ENCODE peak calls at places on chromosomes 1 and 21, in five cellular contexts. C is A549, T is AG04450, R is natural killer cell, W is astrocyte of the spinal cord. G is an unnamed sample.

GRCh38 chr1:170410391-170411146 is 121.4 kb upstream of the GORAB start:
- DNase-seq in C (no peak), T (no peak), R (no peak), W (peak; percentile 61), G (no peak)

GRCh38 chr1:43773821-43774220 is 66.5 kb downstream of the ST3GAL3 start:
- DNase-seq in C (no peak), T (no peak), R (no peak), W (no peak), G (no peak)

GRCh38 chr1:1757422-1758058 is 20.7 kb downstream of the NADK start:
- DNase-seq in C (no peak), T (no peak), R (no peak), W (no peak), G (no peak)

GRCh38 chr1:152623203-152623844 is 421 bp upstream of the LCE3A start:
- DNase-seq in C (no peak), T (no peak), R (no peak), W (no peak), G (no peak)

GRCh38 chr1:184716158-184716557 is 38.5 kb downstream of the EDEM3 start:
- DNase-seq in C (no peak), T (no peak), R (no peak), W (no peak), G (no peak)

GRCh38 chr1:76158126-76158525 is 83.6 kb downstream of the ST6GALNAC3 start:
- DNase-seq in C (no peak), T (no peak), R (no peak), W (no peak), G (no peak)

GRCh38 chr21:38434913-38435533 is 63.3 kb downstream of the ERG start:
- DNase-seq in C (no peak), T (peak; percentile 10), R (no peak), W (peak; percentile 90), G (no peak)

GRCh38 chr1:97901017-97901658 is 19.7 kb downstream of the DPYD start:
- DNase-seq in C (no peak), T (no peak), R (no peak), W (peak; percentile 44), G (no peak)

GRCh38 chr1:94898486-94899385 is 28.2 kb downstream of the CNN3 start:
- DNase-seq in C (no peak), T (no peak), R (no peak), W (peak; percentile 47), G (no peak)

GRCh38 chr1:244835276-244836134 is at the start of gene COX20:
- DNase-seq in C (peak; percentile 95), T (peak; percentile 72), R (no peak), W (peak; percentile 93), G (peak; percentile 95)
- TF ChIP-seq CTCF in C (no peak), T (no peak), R (no peak), W (no peak), G (no peak)

GRCh38 chr1:27940297-27940696 is 5.5 kb downstream of the SMPDL3B start:
- DNase-seq in C (peak; percentile 20), T (no peak), R (peak; percentile 63), W (no peak), G (no peak)
- TF ChIP-seq CTCF in C (peak; percentile 37), T (peak; percentile 36), R (peak; percentile 75), W (peak; percentile 48), G (no peak)

GRCh38 chr1:30845891-30846290 is 62.7 kb downstream of the SDC3 start:
- DNase-seq in C (no peak), T (no peak), R (no peak), W (no peak), G (no peak)
- TF ChIP-seq CTCF in C (no peak), T (no peak), R (no peak), W (peak; percentile 9), G (no peak)

GRCh38 chr1:86692636-86693035 is 11.7 kb upstream of the SH3GLB1 start:
- DNase-seq in C (no peak), T (no peak), R (no peak), W (no peak), G (no peak)

DNA sequence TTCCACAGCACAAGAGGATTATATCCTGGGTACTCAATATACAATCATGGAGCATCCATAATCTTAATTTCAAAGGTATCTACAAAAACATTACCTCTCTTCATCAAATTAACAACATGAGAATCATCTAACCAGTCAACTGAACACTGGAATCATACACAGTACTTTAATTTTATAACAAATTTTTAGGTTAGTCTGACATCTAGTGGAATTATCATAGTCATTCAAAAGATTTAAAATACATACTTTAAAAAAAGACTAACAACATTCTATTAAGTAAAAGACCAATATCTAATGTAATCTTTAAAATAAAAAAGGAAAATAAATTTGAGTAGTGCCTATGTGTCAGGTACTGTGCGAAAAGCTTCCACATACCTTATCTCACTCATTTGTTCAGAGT is 16.8 kb upstream of the SH3GLB1 start:
- DNase-seq in C (no peak), T (no peak), R (no peak), W (peak; percentile 29), G (no peak)
- TF ChIP-seq CTCF in C (peak; percentile 26), T (no peak), R (peak; percentile 49), W (no peak), G (no peak)

DNA sequence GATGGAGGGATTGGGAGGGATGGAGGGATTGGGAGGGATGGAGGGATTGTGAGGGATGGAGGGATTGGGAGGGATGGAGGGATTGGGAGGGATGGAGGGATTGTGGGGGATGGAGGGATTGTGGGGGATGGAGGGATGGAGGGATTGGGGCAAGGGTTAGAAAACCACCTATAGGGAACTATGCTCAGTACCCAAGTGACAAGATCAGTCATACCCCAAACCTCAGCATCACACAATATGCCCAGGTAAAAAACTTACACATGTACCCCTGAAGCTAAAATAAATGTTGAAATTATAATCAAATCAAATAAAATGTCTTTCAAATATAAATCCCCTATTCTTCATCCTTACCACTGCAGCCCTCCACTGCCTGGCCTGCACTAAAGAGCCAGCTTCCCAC is 72.8 kb upstream of the HNRNPU start:
- DNase-seq in C (no peak), T (no peak), R (no peak), W (no peak), G (no peak)
- TF ChIP-seq CTCF in C (no peak), T (no peak), R (no peak), W (no peak), G (no peak)

GRCh38 chr1:35810096-35810860 is 2.5 kb downstream of the AGO4 start:
- DNase-seq in C (no peak), T (no peak), R (no peak), W (peak; percentile 28), G (no peak)

GRCh38 chr1:35809156-35810095 is 1.6 kb downstream of the AGO4 start:
- DNase-seq in C (no peak), T (no peak), R (no peak), W (no peak), G (no peak)

GRCh38 chr1:35808376-35809155 is 750 bp downstream of the AGO4 start:
- DNase-seq in C (peak; percentile 14), T (no peak), R (no peak), W (peak; percentile 19), G (peak; percentile 35)

GRCh38 chr1:35807614-35808375 is at the start of gene AGO4:
- DNase-seq in C (peak; percentile 44), T (no peak), R (peak; percentile 34), W (peak; percentile 18), G (peak; percentile 52)
- TF ChIP-seq CTCF in C (no peak), T (no peak), R (no peak), W (no peak), G (no peak)

GRCh38 chr1:161309868-161310267 is at the start of gene MPZ:
- DNase-seq in C (no peak), T (no peak), R (no peak), W (no peak), G (no peak)

GRCh38 chr1:161314201-161314981 is at the start of gene SDHC:
- DNase-seq in C (peak; percentile 83), T (peak; percentile 61), R (peak; percentile 90), W (peak; percentile 92), G (peak; percentile 83)

GRCh38 chr1:161307892-161308638 is 1.7 kb downstream of the MPZ start:
- DNase-seq in C (no peak), T (no peak), R (no peak), W (no peak), G (no peak)

GRCh38 chr1:161311595-161312181 is 1.9 kb upstream of the MPZ start:
- DNase-seq in C (no peak), T (no peak), R (no peak), W (no peak), G (no peak)

DNA sequence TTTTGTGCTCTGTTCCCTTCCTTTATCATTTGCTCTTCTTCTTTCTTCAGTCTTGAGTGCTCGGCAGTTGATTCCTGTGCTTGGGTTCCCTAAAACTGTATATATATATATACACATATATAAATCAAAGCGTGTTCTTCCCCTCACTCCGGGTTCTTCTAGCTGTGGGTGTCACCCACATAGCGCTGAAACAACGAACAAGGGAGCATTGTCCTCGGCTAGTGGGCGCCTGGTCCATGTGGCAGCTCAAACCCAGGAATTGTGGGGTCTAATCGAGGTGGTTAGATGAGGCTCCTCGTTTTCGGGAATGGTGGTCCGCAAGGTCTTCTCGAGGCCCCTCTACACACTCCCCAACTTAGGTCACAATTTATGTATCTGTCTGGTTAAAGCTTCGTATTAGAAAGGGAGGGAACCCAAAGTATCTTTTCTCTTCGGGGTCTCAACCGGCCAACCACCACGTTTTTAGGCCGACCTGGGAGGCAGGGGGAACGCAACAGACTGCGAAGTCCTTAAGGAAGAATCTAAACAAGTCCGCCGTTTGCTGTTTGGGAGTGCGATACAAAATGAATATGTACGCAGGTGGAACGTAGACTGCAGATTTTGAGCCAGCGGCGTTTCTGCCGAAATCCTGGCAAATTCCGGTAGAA is 504 bp upstream of the SDHC start:
- DNase-seq in C (no peak), T (no peak), R (no peak), W (no peak), G (no peak)
- TF ChIP-seq CTCF in C (no peak), T (no peak), R (no peak), W (no peak), G (no peak)

DNA sequence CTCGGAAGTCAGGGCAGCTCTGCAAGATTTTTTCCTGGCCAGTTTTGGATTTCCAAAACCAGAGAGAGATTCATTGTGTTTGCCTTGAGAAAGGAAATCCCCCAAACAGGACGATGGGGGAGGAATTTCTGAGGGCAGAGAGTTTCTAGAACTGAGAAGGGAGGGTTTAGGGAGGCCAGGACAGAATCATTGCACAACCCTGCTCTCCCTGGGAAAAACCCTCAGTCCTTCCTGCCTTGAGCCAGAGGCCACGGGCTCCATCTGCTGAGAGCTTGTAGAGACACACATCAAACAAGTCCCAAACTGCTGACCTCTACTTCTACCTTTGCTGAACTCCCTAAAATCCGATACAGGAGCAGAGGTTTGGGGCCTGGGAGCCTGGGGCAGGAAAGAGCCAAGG is 99.7 kb downstream of the NMNAT2 start:
- DNase-seq in C (peak; percentile 77), T (peak; percentile 83), R (no peak), W (peak; percentile 69), G (no peak)
- TF ChIP-seq CTCF in C (peak; percentile 49), T (peak; percentile 83), R (no peak), W (peak; percentile 68), G (no peak)

G was measured in activated B cell treated with CpG ODN at 0.5 μM for 24 hours.